ENCODE peak calls at places on chromosome 22, in seven cellular contexts. I, L, M, V, X, H and U are unnamed samples.

GRCh38 chr22:27286711-27287110 is 514.8 kb downstream of the MN1 start:
- DNase-seq in L (no peak), X (no peak), I (no peak), V (no peak), H (no peak), M (no peak), U (no peak)

GRCh38 chr22:19951351-19951750 is 9.7 kb upstream of the TXNRD2 start:
- DNase-seq in V (no peak), L (no peak), H (no peak), X (no peak), M (no peak), I (no peak), U (no peak)

GRCh38 chr22:44567846-44568493 is 69.9 kb upstream of the RTL6 start:
- DNase-seq in I (no peak), L (peak; percentile 27), V (no peak), H (no peak), X (peak; percentile 76), M (peak; percentile 71), U (no peak)

GRCh38 chr22:36467946-36468345 is 13.5 kb downstream of the TXN2 start:
- DNase-seq in M (peak; percentile 96), H (no peak), I (no peak), L (peak; percentile 67), X (no peak), V (no peak), U (no peak)

GRCh38 chr22:41862160-41862529 is 29.2 kb downstream of the SREBF2 start:
- DNase-seq in I (peak; percentile 83), H (no peak), V (no peak), X (no peak), L (no peak), M (peak; percentile 22), U (no peak)

GRCh38 chr22:29625090-29625825 is 21.8 kb downstream of the NF2 start:
- DNase-seq in V (peak; percentile 55), H (peak; percentile 36), L (no peak), I (no peak), M (peak; percentile 91), X (peak; percentile 37), U (no peak)

GRCh38 chr22:37973271-37974170 is 10.8 kb downstream of the SOX10 start:
- DNase-seq in L (no peak), I (no peak), H (no peak), V (no peak), X (no peak), M (no peak), U (no peak)

GRCh38 chr22:27867114-27867957 is 51.7 kb downstream of the PITPNB start:
- DNase-seq in V (no peak), I (no peak), H (no peak), M (peak; percentile 18), X (no peak), L (no peak), U (no peak)

GRCh38 chr22:25746012-25746373 is 4.0 kb downstream of the MYO18B start:
- DNase-seq in X (no peak), L (no peak), H (no peak), M (peak; percentile 76), I (no peak), V (no peak), U (no peak)

GRCh38 chr22:39115570-39115969 is 18.5 kb downstream of the APOBEC3H start:
- DNase-seq in H (no peak), M (no peak), L (no peak), X (no peak), I (no peak), V (no peak), U (no peak)

GRCh38 chr22:39120983-39121382 is 23.9 kb downstream of the APOBEC3H start:
- DNase-seq in I (no peak), H (no peak), M (no peak), V (no peak), L (no peak), X (no peak), U (no peak)

GRCh38 chr22:39115976-39116621 is 19.1 kb downstream of the APOBEC3H start:
- DNase-seq in X (no peak), L (no peak), M (no peak), I (no peak), H (no peak), V (no peak), U (no peak)

GRCh38 chr22:39114157-39114511 is 17.1 kb downstream of the APOBEC3H start:
- DNase-seq in V (no peak), L (no peak), X (peak; percentile 43), I (no peak), M (no peak), H (no peak), U (no peak)

DNA sequence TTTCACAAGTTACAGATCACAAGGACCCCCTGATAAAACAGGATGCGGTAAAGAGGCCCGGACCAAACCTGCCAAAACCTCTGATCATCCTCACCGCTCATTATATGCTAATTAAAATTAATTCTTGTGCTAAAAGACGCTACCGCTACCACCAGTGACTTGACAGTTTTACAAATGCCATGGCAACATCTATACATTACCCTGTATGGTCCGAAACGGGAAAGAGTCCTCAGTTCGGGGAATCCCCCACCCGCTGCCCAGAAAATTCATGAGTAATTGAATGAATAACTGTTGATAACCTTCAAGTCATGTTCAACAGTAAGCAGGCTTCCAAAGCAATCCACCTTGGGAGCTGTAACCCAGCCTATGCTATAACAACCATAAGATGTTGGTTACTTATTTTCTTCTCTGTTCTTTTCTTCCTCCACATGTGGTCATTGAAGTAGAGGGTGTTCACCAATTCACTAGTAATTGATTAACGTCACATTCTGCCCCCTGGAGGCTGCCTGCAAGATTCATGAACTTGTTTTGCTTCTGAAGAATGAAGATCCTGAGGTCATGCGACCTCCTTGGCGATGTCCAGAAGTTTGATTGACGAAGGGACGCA is 20.6 kb downstream of the APOBEC3H start:
- DNase-seq in L (no peak), X (peak; percentile 74), I (peak; percentile 81), M (peak; percentile 66), H (no peak), V (no peak), U (peak; percentile 24)
- H3K4me3 ChIP-seq in L (no peak overlapping the region), X (no peak overlapping the region), I (no peak overlapping the region), M (no peak overlapping the region), H (no peak overlapping the region), V (no peak overlapping the region), U (no peak overlapping the region)

GRCh38 chr22:31048570-31048969 is 32.5 kb upstream of the SMTN start:
- DNase-seq in L (no peak), I (no peak), V (no peak), M (no peak), X (no peak), H (no peak), U (no peak)

GRCh38 chr22:31045900-31046587 is 35.1 kb upstream of the SMTN start:
- DNase-seq in L (peak; percentile 33), M (no peak), X (no peak), V (no peak), I (no peak), H (no peak), U (no peak)

GRCh38 chr22:31046591-31047226 is 34.4 kb upstream of the SMTN start:
- DNase-seq in H (peak; percentile 43), L (peak; percentile 87), V (peak; percentile 83), X (no peak), I (no peak), M (peak; percentile 70), U (no peak)

GRCh38 chr22:31040542-31041398 is 40.3 kb upstream of the SMTN start:
- DNase-seq in I (no peak), X (no peak), M (no peak), H (no peak), L (no peak), V (peak; percentile 39), U (no peak)

GRCh38 chr22:31044262-31044861 is 36.8 kb upstream of the SMTN start:
- DNase-seq in V (peak; percentile 96), H (peak; percentile 36), I (no peak), M (peak; percentile 57), X (no peak), L (peak; percentile 76), U (no peak)
- H3K4me3 ChIP-seq in V (no peak overlapping the region), H (no peak overlapping the region), I (no peak overlapping the region), M (no peak overlapping the region), X (no peak overlapping the region), L (no peak overlapping the region), U (no peak overlapping the region)

GRCh38 chr22:33299245-33299956 is 241.2 kb upstream of the SYN3 start:
- DNase-seq in H (no peak), X (peak; percentile 12), I (peak; percentile 95), V (no peak), L (no peak), M (no peak), U (no peak)

GRCh38 chr22:33300165-33300564 is 242.0 kb upstream of the SYN3 start:
- DNase-seq in M (no peak), L (peak; percentile 38), X (no peak), V (no peak), H (no peak), I (peak; percentile 24), U (no peak)

GRCh38 chr22:33302549-33302948 is 244.4 kb upstream of the SYN3 start:
- DNase-seq in H (no peak), V (no peak), I (no peak), M (no peak), X (no peak), L (no peak), U (no peak)

GRCh38 chr22:33303109-33303508 is 244.9 kb upstream of the SYN3 start:
- DNase-seq in M (no peak), V (no peak), I (no peak), H (no peak), L (no peak), X (no peak), U (no peak)

DNA sequence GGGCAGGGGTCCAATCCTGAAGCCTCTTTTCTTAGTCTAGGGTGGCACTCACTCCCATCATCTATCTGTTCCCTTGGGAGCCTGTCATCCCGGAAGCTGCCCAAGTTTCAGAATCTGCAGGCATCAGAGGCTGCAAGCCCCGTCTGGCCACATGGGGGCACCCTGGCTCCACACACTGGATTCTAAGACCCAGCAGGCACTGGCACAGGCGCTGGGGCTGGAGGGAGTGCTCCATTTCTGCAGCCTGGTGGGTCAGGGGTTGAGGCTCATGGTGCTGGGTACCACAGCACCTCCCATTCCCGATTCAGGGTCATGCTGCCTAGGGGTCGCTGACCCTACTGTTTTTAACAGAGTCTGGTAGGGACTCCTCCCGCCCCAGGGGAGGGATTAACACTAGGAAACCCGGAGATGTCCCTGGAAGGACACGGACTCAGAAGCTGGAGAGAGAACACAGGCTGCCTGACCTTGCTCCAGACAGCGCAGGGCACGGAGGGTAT is 243.9 kb upstream of the SYN3 start:
- DNase-seq in X (peak; percentile 84), V (peak; percentile 72), M (peak; percentile 76), L (peak; percentile 83), H (peak; percentile 72), I (peak; percentile 39), U (peak; percentile 39)
- H3K4me3 ChIP-seq in X (no peak overlapping the region), V (no peak overlapping the region), M (no peak overlapping the region), L (no peak overlapping the region), H (no peak overlapping the region), I (no peak overlapping the region), U (no peak overlapping the region)

DNA sequence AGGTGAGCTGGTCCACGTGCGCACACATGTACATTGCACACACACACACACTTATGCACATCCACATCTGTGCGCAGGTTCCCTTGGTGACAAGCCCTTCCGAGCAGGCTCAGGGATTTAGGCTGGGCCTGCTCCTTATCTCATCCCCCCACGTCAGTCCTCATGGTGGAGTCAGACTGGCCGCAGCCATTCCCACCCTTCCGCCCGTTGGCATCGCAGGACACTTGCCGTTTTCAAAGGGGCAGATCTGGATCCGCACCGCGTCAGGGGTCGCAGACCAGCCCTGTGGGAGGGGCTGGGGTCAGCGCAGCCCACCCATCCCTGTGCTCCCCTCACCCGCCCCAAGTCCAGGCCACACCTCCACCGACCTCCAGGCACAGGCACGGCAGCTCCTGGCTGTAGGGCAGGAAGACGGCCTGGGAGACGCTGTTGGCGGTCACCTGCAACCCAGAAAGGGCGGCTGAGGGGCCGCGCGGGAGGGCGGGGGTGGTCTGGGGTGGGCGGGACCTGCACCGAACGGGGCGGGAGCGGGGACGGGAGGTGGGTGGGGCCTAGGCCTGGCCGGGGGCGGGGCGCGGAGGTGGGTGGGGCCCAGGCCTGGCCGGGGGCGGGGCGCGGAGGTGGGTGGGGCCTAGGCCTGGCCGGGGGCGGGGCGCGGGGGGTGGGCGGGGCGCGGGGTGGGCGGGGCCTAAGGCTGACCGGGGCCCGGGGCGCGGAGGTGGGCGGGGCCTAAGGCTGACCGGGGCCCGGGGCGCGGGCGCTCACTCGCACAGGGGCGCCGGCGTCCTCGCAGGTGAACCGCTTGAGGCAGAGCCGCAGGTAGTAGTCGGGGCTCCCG is 13.3 kb downstream of the IL17REL start:
- DNase-seq in H (no peak), M (no peak), I (no peak), L (no peak), X (no peak), V (no peak), U (no peak)
- H3K4me3 ChIP-seq in H (no peak overlapping the region), M (no peak overlapping the region), I (no peak overlapping the region), L (no peak overlapping the region), X (no peak overlapping the region), V (no peak overlapping the region), U (no peak overlapping the region)